ENCODE peak calls at places on chromosomes 1 and 21, in seven cellular contexts. P is H1, Q is tibial artery, R is hepatocyte, G is brain microvascular endothelial cell, N is astrocyte of the spinal cord, A is Calu3. H is an unnamed sample.

GRCh38 chr1:226233293-226233692 is 9.8 kb downstream of the MIXL1 start:
- DNase-seq in G (no peak), P (no peak), Q (no peak), R (no peak), A (no peak), N (no peak), H (no peak)

GRCh38 chr1:62070384-62071011 is 124.2 kb upstream of the L1TD1 start:
- DNase-seq in A (peak), Q (no peak), R (no peak), N (peak), P (no peak), G (peak), H (peak)

GRCh38 chr1:58841455-58841854 is 57.6 kb upstream of the JUN start:
- DNase-seq in R (no peak), P (no peak), Q (no peak), A (no peak), G (no peak), N (no peak), H (no peak)

GRCh38 chr1:68470388-68470970 is 20.7 kb upstream of the RPE65 start:
- DNase-seq in R (peak), Q (no peak), P (no peak), N (peak), G (peak), A (peak), H (no peak)

GRCh38 chr1:9996624-9997582 is at the start of gene RBP7:
- DNase-seq in Q (peak), R (peak), G (no peak), N (no peak), P (peak), A (peak), H (peak)

GRCh38 chr1:27366411-27367159 is at the start of gene MAP3K6:
- DNase-seq in Q (peak), R (peak), N (peak), A (peak), G (peak), P (peak), H (peak)

GRCh38 chr1:235077571-235078479 is 50.8 kb downstream of the TOMM20 start:
- DNase-seq in P (no peak), Q (no peak), N (no peak), R (no peak), A (no peak), G (no peak), H (no peak)

GRCh38 chr1:92858564-92859399 is 26.9 kb downstream of the RPL5 start:
- DNase-seq in G (peak), A (peak), Q (peak), P (no peak), R (peak), N (peak), H (peak)

GRCh38 chr1:30318864-30319718 is 404.3 kb downstream of the MATN1 start:
- DNase-seq in R (no peak), A (no peak), N (no peak), G (no peak), P (peak), Q (no peak), H (no peak)

GRCh38 chr1:21294266-21295058 is 4.2 kb upstream of the ECE1 start:
- DNase-seq in N (no peak), R (no peak), Q (no peak), P (no peak), A (peak), G (no peak), H (no peak)

GRCh38 chr1:6123083-6123482 is 57.0 kb downstream of the CHD5 start:
- DNase-seq in G (no peak), N (no peak), P (no peak), A (no peak), R (no peak), Q (no peak), H (no peak)
- TF ChIP-seq CTCF in G (no peak), N (no peak), P (no peak), A (no peak), R (no peak), Q (no peak), H (no peak)

GRCh38 chr21:27477321-27477720 is 510.4 kb upstream of the ADAMTS5 start:
- DNase-seq in P (no peak), A (no peak), R (no peak), N (no peak), G (no peak), Q (no peak), H (no peak)

GRCh38 chr21:27480841-27481261 is 514.0 kb upstream of the ADAMTS5 start:
- DNase-seq in P (no peak), G (peak), N (peak), Q (no peak), R (no peak), A (peak), H (no peak)

GRCh38 chr21:27475363-27475955 is 508.6 kb upstream of the ADAMTS5 start:
- DNase-seq in N (no peak), P (no peak), A (no peak), G (no peak), R (no peak), Q (no peak), H (no peak)

DNA sequence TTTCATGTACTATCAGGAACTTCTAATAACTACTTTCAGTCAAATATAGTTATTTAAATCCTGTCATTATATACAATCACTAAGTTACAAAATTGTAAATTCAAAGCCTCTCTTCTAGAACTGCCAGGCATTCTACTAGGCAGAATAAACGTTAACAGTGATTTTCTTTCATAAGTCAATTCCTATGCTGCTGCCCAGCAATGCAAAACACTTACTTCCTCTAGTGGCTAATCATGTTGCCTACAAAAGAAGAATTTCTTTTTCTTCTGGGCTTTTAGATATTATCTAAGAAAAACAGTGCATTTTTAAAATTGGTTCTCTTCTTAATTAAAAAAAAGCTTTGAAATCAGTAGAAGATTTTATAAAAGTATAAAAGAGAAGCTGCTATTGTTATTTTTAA is 509.8 kb upstream of the ADAMTS5 start:
- DNase-seq in N (peak), R (peak), P (no peak), Q (no peak), G (peak), A (no peak), H (no peak)
- TF ChIP-seq CTCF in N (peak), R (peak), P (no peak), Q (peak), G (peak), A (no peak), H (peak)

DNA sequence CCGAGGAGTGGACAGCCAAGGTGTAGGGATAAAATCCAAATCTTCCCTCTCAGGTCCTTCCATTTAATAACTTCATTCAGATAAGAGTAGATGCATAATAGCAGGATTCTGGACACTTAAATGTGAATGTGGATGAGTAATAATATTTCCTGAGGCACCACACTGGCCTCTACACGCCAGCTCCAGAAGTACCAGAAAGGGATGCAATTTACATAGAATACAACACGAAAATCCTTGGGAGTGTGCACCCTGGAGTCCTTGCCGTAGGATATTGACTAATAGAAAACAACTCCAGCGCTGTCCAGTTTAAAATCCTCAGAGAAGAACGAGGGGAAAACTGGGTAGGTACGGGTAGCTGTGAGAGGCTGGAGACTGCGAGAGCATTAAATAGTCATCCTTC is 6.9 kb downstream of the PLXNA2 start:
- DNase-seq in A (no peak), Q (no peak), N (peak), G (no peak), P (no peak), R (no peak), H (no peak)
- TF ChIP-seq CTCF in A (no peak), Q (no peak), N (peak), G (peak), P (no peak), R (no peak), H (no peak)

GRCh38 chr1:77741316-77741715 is 18.3 kb downstream of the USP33 start:
- DNase-seq in N (no peak), A (no peak), Q (no peak), R (no peak), G (no peak), P (no peak), H (no peak)

GRCh38 chr1:77739235-77739634 is 20.4 kb downstream of the USP33 start:
- DNase-seq in R (no peak), P (no peak), G (no peak), N (no peak), Q (no peak), A (no peak), H (no peak)

GRCh38 chr1:77742011-77742555 is 17.6 kb downstream of the USP33 start:
- DNase-seq in Q (no peak), A (no peak), R (no peak), G (no peak), N (no peak), P (no peak), H (no peak)

DNA sequence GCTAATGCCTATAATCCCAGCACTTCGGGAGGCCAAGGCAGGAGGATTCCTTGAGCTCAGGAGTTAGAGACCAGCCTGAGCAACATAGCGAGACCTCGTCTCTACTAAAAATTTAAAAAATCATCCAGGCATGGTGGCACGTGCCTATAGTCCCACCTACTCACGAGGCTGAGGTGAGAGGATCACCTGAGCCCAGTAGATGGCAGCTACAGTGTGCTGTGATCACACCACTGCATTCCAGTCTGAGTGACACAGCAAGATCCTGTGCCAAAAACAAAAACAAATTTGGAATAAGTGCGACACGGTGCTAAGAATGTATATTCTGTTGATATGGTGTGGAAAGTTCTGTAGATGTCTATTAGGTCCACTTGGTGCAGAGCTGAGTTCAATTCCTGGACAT is 15.1 kb downstream of the USP33 start:
- DNase-seq in P (no peak), Q (no peak), R (no peak), A (no peak), G (no peak), N (no peak), H (no peak)
- TF ChIP-seq CTCF in P (peak), Q (no peak), R (no peak), A (no peak), G (no peak), N (no peak), H (no peak)

GRCh38 chr1:217186664-217187063 is 444.2 kb downstream of the GPATCH2 start:
- DNase-seq in P (no peak), A (no peak), N (no peak), Q (no peak), R (no peak), G (no peak), H (no peak)

GRCh38 chr1:217181205-217181746 is 449.6 kb downstream of the GPATCH2 start:
- DNase-seq in G (no peak), N (no peak), R (no peak), A (no peak), P (no peak), Q (no peak), H (no peak)

GRCh38 chr1:217184854-217185253 is 446.0 kb downstream of the GPATCH2 start:
- DNase-seq in G (no peak), A (no peak), N (no peak), R (no peak), Q (no peak), P (no peak), H (no peak)

GRCh38 chr1:217180443-217180842 is 450.4 kb downstream of the GPATCH2 start:
- DNase-seq in N (no peak), A (no peak), Q (no peak), P (no peak), R (no peak), G (no peak), H (no peak)

GRCh38 chr1:217182992-217183391 is 447.9 kb downstream of the GPATCH2 start:
- DNase-seq in N (no peak), R (no peak), P (no peak), A (no peak), G (no peak), Q (no peak), H (no peak)
- TF ChIP-seq CTCF in N (no peak), R (no peak), P (no peak), A (no peak), G (no peak), Q (no peak), H (no peak)

DNA sequence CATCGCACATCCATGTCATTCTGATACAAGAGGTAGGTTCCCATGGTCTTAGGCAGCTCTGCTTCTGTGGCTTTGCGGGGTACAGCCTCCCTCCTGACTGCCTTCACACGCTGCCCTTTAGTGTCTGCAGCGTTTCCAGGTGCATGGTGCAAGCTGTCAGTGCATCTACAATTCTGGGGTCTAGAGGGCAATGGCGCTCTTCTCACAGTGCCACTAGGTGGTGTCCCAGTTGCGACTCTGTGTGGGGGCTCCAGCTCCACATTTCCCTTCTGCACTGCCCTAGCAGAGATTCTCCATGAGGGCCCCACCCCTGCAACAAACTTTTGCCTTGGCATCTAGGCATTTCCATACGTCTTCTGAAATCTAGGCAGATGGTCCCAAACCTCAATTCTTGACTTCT is 138.2 kb upstream of the BRINP3 start:
- DNase-seq in N (no peak), G (no peak), Q (no peak), A (no peak), P (no peak), R (no peak), H (no peak)
- TF ChIP-seq CTCF in N (no peak), G (no peak), Q (no peak), A (no peak), P (peak), R (no peak), H (no peak)

GRCh38 chr1:18302788-18303413 is 177.8 kb upstream of the KLHDC7A start:
- DNase-seq in N (no peak), G (no peak), P (peak), Q (no peak), R (no peak), A (peak), H (peak)
- TF ChIP-seq CTCF in N (no peak), G (peak), P (peak), Q (peak), R (peak), A (peak), H (peak)

GRCh38 chr1:109481646-109482045 is 2.1 kb upstream of the ATXN7L2 start:
- DNase-seq in Q (no peak), R (no peak), P (no peak), A (no peak), G (no peak), N (no peak), H (no peak)

GRCh38 chr1:109484519-109484975 is 842 bp downstream of the ATXN7L2 start:
- DNase-seq in N (no peak), G (no peak), Q (no peak), A (no peak), P (no peak), R (no peak), H (no peak)

GRCh38 chr1:109482242-109482641 is 1.5 kb upstream of the ATXN7L2 start:
- DNase-seq in A (no peak), G (no peak), P (no peak), N (no peak), R (no peak), Q (no peak), H (no peak)

GRCh38 chr1:109483658-109484518 is at the start of gene ATXN7L2:
- DNase-seq in N (peak), P (peak), Q (peak), A (peak), G (peak), R (peak), H (peak)

GRCh38 chr1:109482796-109483638 is 688 bp upstream of the ATXN7L2 start:
- DNase-seq in P (peak), N (no peak), G (no peak), R (peak), A (no peak), Q (no peak), H (peak)
- TF ChIP-seq CTCF in P (peak), N (no peak), G (peak), R (peak), A (no peak), Q (no peak), H (peak)

H was measured in nephron progenitor cell.